ENCODE peak calls at places on chromosomes 3 and 15, in five cellular contexts. One of them, this sample, is unnamed.

GRCh38 chr3:113241292-113242033 is 30.1 kb downstream of the BOC start:
- DNase-seq in H9: peak
- DNase-seq in neuronal stem cell: peak
- DNase-seq in mesenchymal stem cell: peak
- DNase-seq in trophoblast cell: no peak
- DNase-seq in this sample: peak

GRCh38 chr3:95277614-95278013 is 1214.8 kb downstream of the NSUN3 start:
- DNase-seq in H9: no peak
- DNase-seq in neuronal stem cell: no peak
- DNase-seq in mesenchymal stem cell: no peak
- DNase-seq in trophoblast cell: no peak
- DNase-seq in this sample: no peak

GRCh38 chr15:79595995-79596622 is 164.0 kb downstream of the MINAR1 start:
- DNase-seq in H9: peak
- DNase-seq in neuronal stem cell: peak
- DNase-seq in mesenchymal stem cell: peak
- DNase-seq in trophoblast cell: peak
- DNase-seq in this sample: peak

GRCh38 chr3:30421261-30421660 is 185.1 kb upstream of the TGFBR2 start:
- DNase-seq in H9: no peak
- DNase-seq in neuronal stem cell: no peak
- DNase-seq in mesenchymal stem cell: peak
- DNase-seq in trophoblast cell: peak
- DNase-seq in this sample: no peak

GRCh38 chr3:155497930-155498647 is 204.6 kb upstream of the STRIT1 start:
- DNase-seq in H9: no peak
- DNase-seq in neuronal stem cell: no peak
- DNase-seq in mesenchymal stem cell: peak
- DNase-seq in trophoblast cell: peak
- DNase-seq in this sample: no peak

GRCh38 chr3:191889781-191890180 is 428.8 kb downstream of the PYDC2 start:
- DNase-seq in H9: no peak
- DNase-seq in neuronal stem cell: no peak
- DNase-seq in mesenchymal stem cell: peak
- DNase-seq in trophoblast cell: peak
- DNase-seq in this sample: no peak

GRCh38 chr3:123552095-123552714 is 32.6 kb downstream of the HACD2 start:
- DNase-seq in H9: no peak
- DNase-seq in neuronal stem cell: no peak
- DNase-seq in mesenchymal stem cell: no peak
- DNase-seq in trophoblast cell: peak
- DNase-seq in this sample: no peak

GRCh38 chr3:53030864-53031445 is 14.9 kb downstream of the SFMBT1 start:
- DNase-seq in H9: peak
- DNase-seq in neuronal stem cell: no peak
- DNase-seq in mesenchymal stem cell: no peak
- DNase-seq in trophoblast cell: no peak
- DNase-seq in this sample: peak

GRCh38 chr15:61422773-61423172 is 193.7 kb upstream of the RORA start:
- DNase-seq in H9: no peak
- DNase-seq in neuronal stem cell: no peak
- DNase-seq in mesenchymal stem cell: no peak
- DNase-seq in trophoblast cell: no peak
- DNase-seq in this sample: no peak

GRCh38 chr15:65310431-65311137 is 6.1 kb downstream of the RNU5B-1 start:
- DNase-seq in H9: no peak
- DNase-seq in neuronal stem cell: no peak
- DNase-seq in mesenchymal stem cell: peak
- DNase-seq in trophoblast cell: peak
- DNase-seq in this sample: no peak

GRCh38 chr15:59224474-59224873 is 17.8 kb downstream of the LDHAL6B start:
- DNase-seq in H9: no peak
- DNase-seq in neuronal stem cell: no peak
- DNase-seq in mesenchymal stem cell: no peak
- DNase-seq in trophoblast cell: no peak
- DNase-seq in this sample: no peak

GRCh38 chr3:179452166-179452544 is 885 bp upstream of the GNB4 start:
- DNase-seq in H9: no peak
- DNase-seq in neuronal stem cell: no peak
- DNase-seq in mesenchymal stem cell: peak
- DNase-seq in trophoblast cell: peak
- DNase-seq in this sample: no peak

GRCh38 chr3:115099115-115099884 is 47.8 kb downstream of the ZBTB20 start:
- DNase-seq in H9: no peak
- DNase-seq in neuronal stem cell: no peak
- DNase-seq in mesenchymal stem cell: peak
- DNase-seq in trophoblast cell: no peak
- DNase-seq in this sample: no peak

GRCh38 chr3:76756578-76756977 is 283.3 kb upstream of the ROBO2 start:
- DNase-seq in H9: no peak
- DNase-seq in neuronal stem cell: no peak
- DNase-seq in mesenchymal stem cell: no peak
- DNase-seq in trophoblast cell: no peak
- DNase-seq in this sample: no peak

GRCh38 chr15:67023517-67024321 is 41.7 kb upstream of the SMAD3 start:
- DNase-seq in H9: no peak
- DNase-seq in neuronal stem cell: no peak
- DNase-seq in mesenchymal stem cell: no peak
- DNase-seq in trophoblast cell: peak
- DNase-seq in this sample: no peak

GRCh38 chr3:182704926-182705325 is 88.4 kb upstream of the ATP11B start:
- DNase-seq in H9: peak
- DNase-seq in neuronal stem cell: no peak
- DNase-seq in mesenchymal stem cell: no peak
- DNase-seq in trophoblast cell: no peak
- DNase-seq in this sample: no peak

GRCh38 chr3:175149675-175150074 is 290.5 kb downstream of the NAALADL2 start:
- DNase-seq in H9: no peak
- DNase-seq in neuronal stem cell: no peak
- DNase-seq in mesenchymal stem cell: no peak
- DNase-seq in trophoblast cell: peak
- DNase-seq in this sample: no peak

GRCh38 chr15:42890161-42890913 is 30.2 kb downstream of the TTBK2 start:
- DNase-seq in H9: no peak
- DNase-seq in neuronal stem cell: no peak
- DNase-seq in mesenchymal stem cell: peak
- DNase-seq in trophoblast cell: peak
- DNase-seq in this sample: peak

GRCh38 chr15:49212897-49213296 is 42.9 kb downstream of the GALK2 start:
- DNase-seq in H9: no peak
- DNase-seq in neuronal stem cell: no peak
- DNase-seq in mesenchymal stem cell: no peak
- DNase-seq in trophoblast cell: no peak
- DNase-seq in this sample: no peak

GRCh38 chr15:76468722-76469121 is 132.1 kb downstream of the ISL2 start:
- DNase-seq in H9: no peak
- DNase-seq in neuronal stem cell: no peak
- DNase-seq in mesenchymal stem cell: no peak
- DNase-seq in trophoblast cell: no peak
- DNase-seq in this sample: no peak

GRCh38 chr3:112127522-112128494 is 5.2 kb downstream of the GCSAM start:
- DNase-seq in H9: no peak
- DNase-seq in neuronal stem cell: no peak
- DNase-seq in mesenchymal stem cell: no peak
- DNase-seq in trophoblast cell: peak
- DNase-seq in this sample: no peak

GRCh38 chr15:89745131-89745530 is 5.9 kb downstream of the MESP1 start:
- DNase-seq in H9: no peak
- DNase-seq in neuronal stem cell: no peak
- DNase-seq in mesenchymal stem cell: no peak
- DNase-seq in trophoblast cell: no peak
- DNase-seq in this sample: no peak

GRCh38 chr3:133572158-133573053 is 1.1 kb upstream of the CDV3 start:
- DNase-seq in H9: no peak
- DNase-seq in neuronal stem cell: no peak
- DNase-seq in mesenchymal stem cell: peak
- DNase-seq in trophoblast cell: no peak
- DNase-seq in this sample: no peak

GRCh38 chr3:40969341-40969740 is 230.0 kb upstream of the CTNNB1 start:
- DNase-seq in H9: no peak
- DNase-seq in neuronal stem cell: no peak
- DNase-seq in mesenchymal stem cell: no peak
- DNase-seq in trophoblast cell: no peak
- DNase-seq in this sample: no peak

GRCh38 chr15:94001113-94001919 is 230.0 kb upstream of the MCTP2 start:
- DNase-seq in H9: no peak
- DNase-seq in neuronal stem cell: no peak
- DNase-seq in mesenchymal stem cell: no peak
- DNase-seq in trophoblast cell: no peak
- DNase-seq in this sample: no peak

GRCh38 chr3:23302276-23302675 is 99.1 kb downstream of the UBE2E2 start:
- DNase-seq in H9: no peak
- DNase-seq in neuronal stem cell: no peak
- DNase-seq in mesenchymal stem cell: no peak
- DNase-seq in trophoblast cell: peak
- DNase-seq in this sample: no peak

GRCh38 chr3:58074997-58075396 is 66.8 kb downstream of the FLNB start:
- DNase-seq in H9: no peak
- DNase-seq in neuronal stem cell: no peak
- DNase-seq in mesenchymal stem cell: no peak
- DNase-seq in trophoblast cell: no peak
- DNase-seq in this sample: no peak

GRCh38 chr3:171055336-171056178 is 29.0 kb upstream of the SLC2A2 start:
- DNase-seq in H9: no peak
- DNase-seq in neuronal stem cell: no peak
- DNase-seq in mesenchymal stem cell: peak
- DNase-seq in trophoblast cell: no peak
- DNase-seq in this sample: no peak

GRCh38 chr15:62994975-62995730 is 47.4 kb upstream of the TPM1 start:
- DNase-seq in H9: no peak
- DNase-seq in neuronal stem cell: no peak
- DNase-seq in mesenchymal stem cell: no peak
- DNase-seq in trophoblast cell: peak
- DNase-seq in this sample: no peak

GRCh38 chr3:156311930-156312329 is 191.6 kb downstream of the KCNAB1 start:
- DNase-seq in H9: no peak
- DNase-seq in neuronal stem cell: no peak
- DNase-seq in mesenchymal stem cell: no peak
- DNase-seq in trophoblast cell: no peak
- DNase-seq in this sample: no peak

GRCh38 chr15:48112242-48112641 is 8.5 kb upstream of the SLC24A5 start:
- DNase-seq in H9: peak
- DNase-seq in neuronal stem cell: peak
- DNase-seq in mesenchymal stem cell: peak
- DNase-seq in trophoblast cell: peak
- DNase-seq in this sample: peak

GRCh38 chr3:43477600-43477999 is 144.2 kb downstream of the ANO10 start:
- DNase-seq in H9: no peak
- DNase-seq in neuronal stem cell: no peak
- DNase-seq in mesenchymal stem cell: no peak
- DNase-seq in trophoblast cell: no peak
- DNase-seq in this sample: no peak

DNA sequence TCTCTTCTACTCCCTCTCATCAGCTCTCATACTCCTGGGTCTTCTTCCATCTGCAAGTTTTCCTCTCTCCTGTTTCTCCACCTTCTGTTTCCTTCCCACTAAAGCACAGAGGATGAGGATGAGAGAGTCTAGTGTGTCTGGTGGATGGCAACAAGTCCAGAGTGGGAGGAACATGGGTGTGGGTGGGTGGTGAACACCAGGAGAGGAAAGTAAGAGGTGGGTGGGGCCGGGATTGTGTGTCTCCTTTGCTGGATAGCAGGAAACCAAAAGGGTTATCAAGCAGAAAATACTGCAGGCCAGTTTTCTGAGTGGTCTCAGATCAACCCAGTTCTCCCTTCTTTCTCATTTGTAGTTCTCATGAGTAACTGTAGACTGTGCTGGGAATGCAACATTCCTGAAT is 52.9 kb upstream of the EPHB1 start:
- DNase-seq in H9: no peak
- DNase-seq in neuronal stem cell: no peak
- DNase-seq in mesenchymal stem cell: no peak
- DNase-seq in trophoblast cell: no peak
- DNase-seq in this sample: no peak
- H2BK12ac ChIP-seq in H9: no peak
- H2BK12ac ChIP-seq in neuronal stem cell: no peak
- H2BK12ac ChIP-seq in mesenchymal stem cell: no peak
- H2BK12ac ChIP-seq in trophoblast cell: no peak
- H2BK12ac ChIP-seq in this sample: no peak

DNA sequence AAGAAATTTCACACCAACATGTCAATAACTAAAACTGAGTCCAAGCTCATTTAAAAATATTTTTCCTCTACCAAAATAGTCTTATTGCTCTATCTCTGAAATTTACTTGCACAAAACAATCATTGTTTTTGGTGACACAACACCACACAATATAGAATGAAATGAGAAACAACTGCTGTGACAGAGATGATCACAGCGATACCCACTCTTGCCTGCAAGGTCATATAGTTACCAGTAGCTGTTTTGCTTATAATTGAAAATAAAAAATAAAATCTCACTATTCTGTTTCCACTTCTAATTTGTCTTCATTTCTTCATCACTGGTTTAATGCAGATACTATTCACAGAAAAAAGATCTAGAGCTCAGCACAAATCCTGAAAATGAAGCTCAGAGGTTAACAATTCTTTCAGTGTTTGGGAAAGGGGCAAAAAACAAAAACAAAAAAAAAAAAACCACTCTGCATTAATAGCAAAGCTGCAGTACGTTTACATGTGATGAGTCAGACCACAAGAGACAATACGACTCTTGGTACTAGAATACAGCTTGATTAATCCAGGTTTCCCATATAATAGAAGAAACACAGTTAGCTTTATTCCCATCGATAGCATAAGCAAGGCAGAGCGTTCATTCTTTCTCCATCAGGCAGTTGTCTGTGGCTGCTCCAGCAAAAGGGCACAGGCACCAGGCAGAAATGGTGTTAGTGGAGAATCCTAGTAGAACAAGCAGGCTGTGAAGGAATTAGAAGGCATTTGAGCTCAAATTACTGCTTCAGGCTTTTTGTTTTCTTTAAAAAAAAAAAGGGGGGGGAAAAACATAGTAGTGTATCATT is 794 bp downstream of the ANKRD28 start:
- DNase-seq in H9: no peak
- DNase-seq in neuronal stem cell: peak
- DNase-seq in mesenchymal stem cell: peak
- DNase-seq in trophoblast cell: peak
- DNase-seq in this sample: no peak
- H2BK12ac ChIP-seq in H9: no peak
- H2BK12ac ChIP-seq in neuronal stem cell: no peak
- H2BK12ac ChIP-seq in mesenchymal stem cell: peak
- H2BK12ac ChIP-seq in trophoblast cell: no peak
- H2BK12ac ChIP-seq in this sample: no peak

DNA sequence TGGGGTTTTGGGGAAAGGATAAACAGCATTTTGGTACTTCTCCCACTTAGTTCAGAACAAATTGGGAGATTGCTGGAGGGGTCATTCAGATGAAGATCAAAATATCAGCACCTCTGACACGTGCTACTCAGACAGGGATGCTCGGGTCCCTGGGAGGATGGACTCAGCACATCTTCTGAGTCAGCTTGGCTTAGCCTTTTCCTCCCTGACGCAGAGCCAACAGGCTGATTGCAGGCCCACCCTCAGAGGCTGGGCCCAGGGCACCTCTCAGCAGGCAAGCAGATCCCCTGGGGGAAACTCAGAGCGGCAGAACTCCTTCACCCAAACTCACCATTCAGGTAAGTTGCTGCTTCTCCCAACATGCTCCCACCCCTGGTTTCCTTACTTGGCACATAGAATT is 304.9 kb downstream of the TLE3 start:
- DNase-seq in H9: no peak
- DNase-seq in neuronal stem cell: no peak
- DNase-seq in mesenchymal stem cell: no peak
- DNase-seq in trophoblast cell: no peak
- DNase-seq in this sample: no peak
- H2BK12ac ChIP-seq in H9: no peak
- H2BK12ac ChIP-seq in neuronal stem cell: no peak
- H2BK12ac ChIP-seq in mesenchymal stem cell: peak
- H2BK12ac ChIP-seq in trophoblast cell: no peak
- H2BK12ac ChIP-seq in this sample: no peak

GRCh38 chr3:5296362-5296761 is 108.9 kb downstream of the EDEM1 start:
- DNase-seq in H9: no peak
- DNase-seq in neuronal stem cell: no peak
- DNase-seq in mesenchymal stem cell: no peak
- DNase-seq in trophoblast cell: no peak
- DNase-seq in this sample: no peak
- H2BK12ac ChIP-seq in H9: no peak
- H2BK12ac ChIP-seq in neuronal stem cell: no peak
- H2BK12ac ChIP-seq in mesenchymal stem cell: no peak
- H2BK12ac ChIP-seq in trophoblast cell: no peak
- H2BK12ac ChIP-seq in this sample: no peak